ENCODE peak calls at places on chromosomes 13 and 19, in nine cellular contexts. F is glutamatergic neuron, R is adrenal gland, V is left ventricle myocardium inferior, Q is Peyer's patch, L is RWPE1, W is dorsolateral prefrontal cortex, H is right lobe of liver, M is fibroblast of lung. E is an unnamed sample.

GRCh38 chr13:63690672-63691071 is 2275.0 kb upstream of the PCDH20 start:
- DNase-seq in H (no peak), R (no peak), Q (no peak), F (no peak), W (no peak), V (no peak), L (no peak), M (no peak), E (no peak)

GRCh38 chr19:39407394-39407643 is 672 bp downstream of the ZFP36 start:
- DNase-seq in Q (no peak), F (no peak), R (no peak), H (no peak), V (no peak), L (no peak), M (no peak), W (no peak), E (no peak)

GRCh38 chr19:28393574-28394336 is 819.2 kb downstream of the UQCRFS1 start:
- DNase-seq in F (no peak), H (no peak), L (no peak), R (no peak), M (no peak), W (no peak), Q (no peak), V (no peak), E (no peak)

GRCh38 chr13:46663644-46664043 is 110.7 kb downstream of the LRCH1 start:
- DNase-seq in H (no peak), M (no peak), Q (no peak), L (no peak), F (no peak), W (no peak), V (no peak), R (no peak), E (no peak)

GRCh38 chr19:30236006-30236405 is 136.2 kb upstream of the ZNF536 start:
- DNase-seq in H (no peak), R (no peak), M (no peak), Q (no peak), L (no peak), V (no peak), F (no peak), W (no peak), E (no peak)

GRCh38 chr19:2275588-2276428 is 6.2 kb downstream of the PEAK3 start:
- DNase-seq in W (no peak), Q (peak), F (no peak), H (no peak), M (no peak), V (peak), L (no peak), R (peak), E (peak)

GRCh38 chr19:51431124-51431523 is 13.7 kb upstream of the SIGLEC10 start:
- DNase-seq in F (no peak), V (no peak), H (no peak), L (no peak), R (no peak), Q (no peak), M (no peak), W (no peak), E (no peak)

GRCh38 chr19:1811472-1811894 is 593 bp downstream of the ATP8B3 start:
- DNase-seq in F (peak), Q (peak), L (peak), H (peak), V (peak), W (no peak), M (peak), R (peak), E (peak)

GRCh38 chr13:99322297-99323103 is 15.3 kb upstream of the GPR183 start:
- DNase-seq in M (peak), Q (no peak), L (peak), V (no peak), F (no peak), R (no peak), W (no peak), H (no peak), E (no peak)

GRCh38 chr19:36054733-36055686 is at the start of gene WDR62:
- DNase-seq in L (peak), H (peak), W (peak), Q (peak), F (peak), M (no peak), R (peak), V (peak), E (peak)

GRCh38 chr19:51520710-51521109 is 10.8 kb downstream of the SIGLEC6 start:
- DNase-seq in F (no peak), H (no peak), R (no peak), W (no peak), M (no peak), L (no peak), V (no peak), Q (no peak), E (no peak)

GRCh38 chr13:48686810-48687209 is 33.1 kb downstream of the CYSLTR2 start:
- DNase-seq in H (no peak), M (no peak), F (no peak), R (no peak), W (no peak), Q (no peak), L (no peak), V (no peak), E (no peak)

GRCh38 chr13:87498681-87499080 is 172.5 kb upstream of the SLITRK5 start:
- DNase-seq in Q (no peak), M (peak), H (no peak), V (no peak), R (no peak), W (no peak), L (peak), F (no peak), E (peak)

GRCh38 chr19:6536138-6536671 is 5.4 kb downstream of the TNFSF9 start:
- DNase-seq in H (no peak), V (no peak), R (peak), Q (peak), F (no peak), L (peak), M (no peak), W (no peak), E (peak)

GRCh38 chr19:14407889-14408640 is 11.1 kb downstream of the DDX39A start:
- DNase-seq in W (no peak), V (no peak), H (no peak), M (no peak), Q (peak), F (no peak), R (peak), L (no peak), E (no peak)

GRCh38 chr13:28583661-28584091 is 75.3 kb upstream of the POMP start:
- DNase-seq in V (no peak), F (peak), H (no peak), R (no peak), W (no peak), M (no peak), Q (no peak), L (no peak), E (no peak)

GRCh38 chr13:93965587-93965986 is 513.9 kb downstream of the DCT start:
- DNase-seq in Q (no peak), R (no peak), H (no peak), F (no peak), V (no peak), L (no peak), M (no peak), W (no peak), E (no peak)

GRCh38 chr13:51726446-51727185 is 77.3 kb downstream of the DHRS12 start:
- DNase-seq in R (peak), F (no peak), H (no peak), M (peak), Q (no peak), W (no peak), L (no peak), V (no peak), E (no peak)

GRCh38 chr13:40116008-40116407 is 460.5 kb downstream of the COG6 start:
- DNase-seq in V (no peak), Q (no peak), R (peak), M (peak), W (no peak), L (peak), H (no peak), F (no peak), E (no peak)

GRCh38 chr19:48780684-48781391 is 25.5 kb downstream of the FGF21 start:
- DNase-seq in V (no peak), R (peak), H (no peak), Q (peak), M (peak), F (no peak), L (no peak), W (no peak), E (peak)

GRCh38 chr13:36038785-36039415 is 92.3 kb downstream of the DCLK1 start:
- DNase-seq in M (peak), H (no peak), Q (no peak), F (no peak), W (no peak), V (no peak), L (no peak), R (no peak), E (no peak)

GRCh38 chr13:51935326-51936171 is 73.8 kb downstream of the CCDC70 start:
- DNase-seq in W (no peak), V (no peak), R (no peak), M (no peak), Q (peak), L (peak), F (no peak), H (no peak), E (peak)

GRCh38 chr13:44932171-44932849 is 57.0 kb downstream of the NUFIP1 start:
- DNase-seq in W (no peak), M (peak), L (no peak), R (no peak), Q (no peak), H (no peak), F (no peak), V (no peak), E (no peak)

GRCh38 chr13:42119875-42120274 is 71.4 kb downstream of the DGKH start:
- DNase-seq in Q (no peak), V (no peak), F (no peak), W (no peak), H (no peak), M (no peak), L (no peak), R (no peak), E (no peak)

GRCh38 chr13:105972811-105973590 is 562.5 kb downstream of the EFNB2 start:
- DNase-seq in F (no peak), V (no peak), M (no peak), R (no peak), H (no peak), Q (no peak), L (no peak), W (no peak), E (no peak)

GRCh38 chr19:11361771-11362731 is 6.8 kb downstream of the PLPPR2 start:
- DNase-seq in L (no peak), W (no peak), Q (no peak), H (peak), M (no peak), V (no peak), F (peak), R (no peak), E (peak)

GRCh38 chr13:112453874-112454647 is 77.9 kb downstream of the SPACA7 start:
- DNase-seq in L (no peak), V (no peak), Q (no peak), M (no peak), H (no peak), R (no peak), W (no peak), F (no peak), E (no peak)

GRCh38 chr13:112722433-112723250 is 32.8 kb downstream of the ATP11A start:
- DNase-seq in R (peak), Q (peak), H (no peak), W (peak), V (peak), F (no peak), M (peak), L (peak), E (peak)

GRCh38 chr13:61880576-61881283 is 465.1 kb upstream of the PCDH20 start:
- DNase-seq in L (no peak), Q (no peak), W (no peak), F (no peak), V (no peak), R (no peak), M (peak), H (no peak), E (peak)

GRCh38 chr13:44206429-44206828 is 167.2 kb upstream of the SERP2 start:
- DNase-seq in W (no peak), Q (no peak), V (no peak), M (no peak), F (no peak), L (no peak), H (no peak), R (no peak), E (no peak)

GRCh38 chr19:46621191-46622117 is 3.4 kb downstream of the PTGIR start:
- DNase-seq in F (no peak), R (no peak), W (no peak), V (no peak), H (no peak), L (no peak), Q (no peak), M (no peak), E (no peak)
- TF ChIP-seq CTCF in F (no peak), R (no peak), W (no peak), V (no peak), H (no peak), L (no peak), Q (no peak), M (no peak), E (no peak)

GRCh38 chr13:75569576-75569975 is 20.0 kb downstream of the UCHL3 start:
- DNase-seq in H (no peak), F (no peak), V (no peak), W (no peak), R (no peak), L (no peak), Q (no peak), M (no peak), E (no peak)

GRCh38 chr13:75566658-75567057 is 17.1 kb downstream of the UCHL3 start:
- DNase-seq in F (no peak), R (no peak), L (no peak), V (no peak), M (peak), Q (no peak), H (no peak), W (no peak), E (no peak)
- TF ChIP-seq CTCF in F (no peak), R (peak), L (peak), V (peak), M (peak), Q (no peak), H (no peak), W (peak), E (no peak)

GRCh38 chr13:29847501-29847983 is 2.9 kb downstream of the UBL3 start:
- DNase-seq in W (no peak), F (no peak), H (no peak), V (no peak), Q (no peak), R (peak), M (peak), L (no peak), E (peak)

GRCh38 chr13:29846475-29847256 is 3.8 kb downstream of the UBL3 start:
- DNase-seq in F (no peak), Q (no peak), W (no peak), R (no peak), M (no peak), L (no peak), V (no peak), H (no peak), E (no peak)

GRCh38 chr13:29844441-29844840 is 6.0 kb downstream of the UBL3 start:
- DNase-seq in V (no peak), M (no peak), R (no peak), F (no peak), Q (no peak), H (no peak), W (no peak), L (no peak), E (no peak)

GRCh38 chr13:29849071-29849541 is 1.3 kb downstream of the UBL3 start:
- DNase-seq in F (no peak), W (no peak), R (peak), H (no peak), V (no peak), L (no peak), M (peak), Q (peak), E (peak)

GRCh38 chr13:29845440-29846056 is 4.9 kb downstream of the UBL3 start:
- DNase-seq in W (no peak), M (peak), H (no peak), V (no peak), F (no peak), Q (no peak), R (no peak), L (no peak), E (no peak)
- TF ChIP-seq CTCF in W (peak), M (peak), H (peak), V (peak), F (no peak), Q (no peak), R (peak), L (peak), E (no peak)

DNA sequence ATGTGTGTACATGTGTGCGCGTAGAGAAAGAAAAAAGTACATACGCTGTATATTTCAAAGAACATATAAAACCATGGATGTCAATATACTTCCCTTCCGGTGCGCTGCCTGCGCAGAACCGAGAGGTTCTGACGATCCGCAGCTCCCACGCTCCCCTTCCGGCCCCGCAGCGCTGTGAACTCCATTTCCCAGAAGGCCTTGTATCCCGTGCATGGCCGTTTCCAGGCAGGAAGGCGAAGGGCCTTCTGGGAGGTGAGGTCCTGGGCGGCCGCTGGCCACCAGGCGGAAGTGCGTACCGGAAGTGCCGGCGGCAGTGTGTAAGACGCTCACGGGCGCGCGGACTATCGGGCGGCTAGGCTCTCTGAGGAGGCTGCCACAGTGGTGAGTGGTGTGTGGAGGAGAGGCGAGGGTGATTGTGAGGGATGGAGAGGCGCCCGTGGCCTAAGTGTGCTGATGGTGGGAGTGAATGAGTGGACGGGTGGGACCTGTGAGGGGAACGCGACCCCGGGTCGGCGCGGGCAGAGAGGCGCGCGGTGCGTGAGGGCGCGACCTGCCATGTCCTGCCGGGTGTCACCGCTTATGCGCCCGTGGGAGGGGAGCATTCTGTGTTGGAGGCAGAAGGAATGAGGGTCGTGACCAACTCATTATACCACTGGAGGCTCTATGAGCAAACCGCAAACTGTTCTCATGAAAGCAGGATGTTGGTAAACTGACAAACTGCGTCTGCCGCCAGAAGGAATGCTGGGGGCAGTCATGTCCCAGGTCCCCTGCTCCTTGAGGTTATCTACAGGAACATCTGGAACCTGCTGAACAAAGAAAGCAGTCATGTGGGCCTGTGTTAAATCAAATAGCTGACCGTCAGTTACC is at the start of gene ERVK3-1:
- DNase-seq in M (peak), R (peak), H (peak), L (peak), W (peak), Q (peak), F (peak), V (peak), E (peak)
- TF ChIP-seq CTCF in M (peak), R (peak), H (peak), L (no peak), W (peak), Q (peak), F (peak), V (peak), E (no peak)

GRCh38 chr19:56116606-56117005 is 4.5 kb downstream of the ZNF787 start:
- DNase-seq in V (no peak), H (no peak), W (no peak), F (peak), Q (no peak), L (no peak), M (no peak), R (no peak), E (no peak)

GRCh38 chr19:56117376-56117884 is 3.7 kb downstream of the ZNF787 start:
- DNase-seq in Q (peak), F (peak), L (no peak), M (no peak), V (no peak), R (no peak), H (no peak), W (no peak), E (no peak)

GRCh38 chr19:56114051-56114694 is 6.9 kb downstream of the ZNF787 start:
- DNase-seq in M (no peak), F (peak), L (no peak), Q (no peak), R (no peak), V (no peak), H (no peak), W (no peak), E (no peak)

GRCh38 chr19:56114711-56115110 is 6.4 kb downstream of the ZNF787 start:
- DNase-seq in M (no peak), H (no peak), L (no peak), V (no peak), Q (no peak), R (no peak), F (no peak), W (no peak), E (no peak)

DNA sequence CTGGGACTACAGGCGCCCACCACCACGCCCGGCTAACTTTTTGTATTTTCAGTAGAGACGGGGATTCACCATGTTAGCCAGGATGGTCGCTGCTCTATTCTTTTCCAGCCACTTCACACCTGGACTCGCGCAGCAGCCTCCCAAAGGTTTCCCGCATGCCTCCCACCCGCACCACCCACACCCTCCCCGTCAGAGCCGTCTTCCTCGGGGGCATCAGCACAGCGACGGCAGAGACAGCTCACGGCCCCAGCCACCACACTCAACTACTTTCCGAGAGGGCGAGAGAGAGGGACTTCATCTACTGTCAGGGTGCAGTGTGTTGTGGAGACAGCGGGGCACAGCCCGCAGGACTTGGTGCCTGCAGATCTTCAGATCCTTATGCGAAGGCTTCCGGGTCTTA is 5.6 kb downstream of the ZNF787 start:
- DNase-seq in R (no peak), F (no peak), V (no peak), H (no peak), Q (no peak), M (no peak), W (no peak), L (no peak), E (no peak)
- TF ChIP-seq CTCF in R (no peak), F (no peak), V (no peak), H (no peak), Q (no peak), M (no peak), W (no peak), L (no peak), E (no peak)

DNA sequence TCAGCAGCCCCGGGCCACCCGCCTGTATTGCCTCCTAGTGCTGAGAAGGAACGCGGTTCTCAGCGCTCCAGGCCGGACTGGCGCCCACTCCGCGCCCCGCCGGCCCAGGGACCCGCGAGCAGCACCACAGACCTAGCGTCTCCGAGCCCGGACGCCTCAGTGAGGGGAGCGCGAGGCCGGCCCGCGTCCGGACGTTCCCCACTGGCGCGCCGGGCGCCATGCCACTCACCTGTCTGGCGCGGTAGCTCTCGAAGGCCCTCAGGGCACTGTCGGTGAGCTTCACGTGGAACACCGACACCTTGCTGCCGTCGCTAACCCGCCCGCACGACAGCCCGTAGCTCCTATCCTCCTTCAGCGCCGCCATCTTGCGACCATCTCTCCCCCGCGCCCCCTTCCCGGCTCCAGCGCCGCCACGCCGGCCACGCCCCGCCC is at the start of gene ELL:
- DNase-seq in F (no peak), V (no peak), W (no peak), M (no peak), Q (no peak), R (no peak), H (no peak), L (no peak), E (no peak)
- TF ChIP-seq CTCF in F (peak), V (no peak), W (no peak), M (no peak), Q (no peak), R (no peak), H (no peak), L (no peak), E (no peak)

E was measured in thyroid gland.